ENCODE peak calls at places on chromosomes 4 and X, in seven cellular contexts. E is Panc1; D is stimulated activated CD4-positive, alpha-beta T cell treated with anti-CD3 and anti-CD28 coated beads, Interleukin-12 subunit alpha, Interleukin-12 subunit beta, amount 100 ng/mL, for 4 hours; O is COR-L47; H is islet precursor cell; U is activated CD4-positive, alpha-beta T cell treated with anti-CD3 and anti-CD28 coated beads for 24 hours; F is T-helper 1 cell. G is an unnamed sample.

GRCh38 chr4:10620935-10621488 is 63.6 kb downstream of the CLNK start:
- DNase-seq in E (no peak), D (no peak), O (peak), H (no peak), U (no peak), F (no peak), G (no peak)

GRCh38 chr4:145524535-145524934 is 42.9 kb downstream of the SMAD1 start:
- DNase-seq in E (no peak), D (no peak), O (no peak), H (no peak), U (no peak), F (no peak), G (no peak)

GRCh38 chrX:46791927-46792825 is 33.3 kb upstream of the SLC9A7 start:
- DNase-seq in E (peak), D (no peak), O (peak), H (peak), U (no peak), F (no peak), G (no peak)

GRCh38 chr4:80840396-80840795 is 190.1 kb upstream of the BMP3 start:
- DNase-seq in E (no peak), D (no peak), O (no peak), H (no peak), U (no peak), F (no peak), G (no peak)

GRCh38 chr4:69095301-69095731 is 958 bp upstream of the UGT2B7 start:
- DNase-seq in E (peak), D (no peak), O (no peak), H (no peak), U (no peak), F (no peak), G (no peak)

GRCh38 chr4:112422644-112423043 is 93.3 kb downstream of the NEUROG2 start:
- DNase-seq in E (no peak), D (no peak), O (no peak), H (no peak), U (no peak), F (no peak), G (no peak)

GRCh38 chrX:10090319-10090718 is 66.5 kb upstream of the CLCN4 start:
- DNase-seq in E (no peak), D (no peak), O (no peak), H (no peak), U (no peak), F (no peak), G (no peak)

GRCh38 chr4:38067499-38067898 is 107.3 kb downstream of the PTTG2 start:
- DNase-seq in E (no peak), D (no peak), O (no peak), H (no peak), U (no peak), F (no peak), G (no peak)

GRCh38 chr4:87465739-87466366 is 43.5 kb downstream of the NUDT9 start:
- DNase-seq in E (no peak), D (no peak), O (peak), H (no peak), U (no peak), F (no peak), G (no peak)

GRCh38 chrX:44872319-44872816 is 620 bp upstream of the KDM6A start:
- DNase-seq in E (no peak), D (no peak), O (no peak), H (no peak), U (no peak), F (peak), G (no peak)

GRCh38 chr4:173793937-173794510 is 264.0 kb upstream of the HAND2 start:
- DNase-seq in E (no peak), D (no peak), O (no peak), H (no peak), U (no peak), F (no peak), G (no peak)

GRCh38 chr4:40363382-40363920 is 28.3 kb downstream of the CHRNA9 start:
- DNase-seq in E (no peak), D (no peak), O (no peak), H (peak), U (no peak), F (no peak), G (no peak)

GRCh38 chr4:24922416-24922815 is 9.6 kb upstream of the CCDC149 start:
- DNase-seq in E (no peak), D (no peak), O (no peak), H (no peak), U (no peak), F (no peak), G (no peak)

GRCh38 chr4:186669159-186669720 is 54.4 kb downstream of the FAT1 start:
- DNase-seq in E (no peak), D (no peak), O (no peak), H (no peak), U (no peak), F (no peak), G (no peak)

GRCh38 chr4:58502839-58503238 is 1392.7 kb upstream of the IGFBP7 start:
- DNase-seq in E (no peak), D (no peak), O (peak), H (no peak), U (no peak), F (no peak), G (no peak)

GRCh38 chrX:95427389-95427788 is 1257.3 kb upstream of the DIAPH2 start:
- DNase-seq in E (no peak), D (no peak), O (no peak), H (no peak), U (no peak), F (no peak), G (no peak)

GRCh38 chr4:53346920-53347852 is 18.7 kb downstream of the SCFD2 start:
- DNase-seq in E (no peak), D (no peak), O (no peak), H (no peak), U (no peak), F (no peak), G (no peak)

GRCh38 chr4:109207060-109207459 is 95.4 kb downstream of the COL25A1 start:
- DNase-seq in E (no peak), D (no peak), O (peak), H (no peak), U (no peak), F (no peak), G (no peak)

GRCh38 chr4:183906736-183907651 is 1.9 kb downstream of the STOX2 start:
- DNase-seq in E (no peak), D (no peak), O (peak), H (peak), U (peak), F (no peak), G (peak)

GRCh38 chr4:184267673-184268573 is 50.2 kb upstream of the ENPP6 start:
- DNase-seq in E (peak), D (peak), O (no peak), H (peak), U (peak), F (peak), G (no peak)

GRCh38 chrX:38156838-38157237 is 63.8 kb downstream of the SRPX start:
- DNase-seq in E (no peak), D (no peak), O (no peak), H (no peak), U (no peak), F (no peak), G (no peak)

GRCh38 chrX:54758114-54759055 is 39.7 kb downstream of the ITIH6 start:
- DNase-seq in E (no peak), D (no peak), O (no peak), H (no peak), U (no peak), F (no peak), G (no peak)

GRCh38 chr4:10086506-10087120 is 30.0 kb downstream of the WDR1 start:
- DNase-seq in E (no peak), D (no peak), O (no peak), H (no peak), U (no peak), F (no peak), G (no peak)